ENCODE peak calls at places on chromosomes 16 and 17, in six cellular contexts. P is HFFc6; Y is GM04504; J is EL; E is naive thymus-derived CD8-positive, alpha-beta T cell; L is upper lobe of right lung. A is an unnamed sample.

GRCh38 chr16:75415169-75415908 is 18.0 kb downstream of the CFDP1 start:
- DNase-seq in E (no peak), J (no peak), L (no peak), Y (no peak), P (no peak), A (no peak)

GRCh38 chr17:31486351-31487062 is 95.0 kb downstream of the RAB11FIP4 start:
- DNase-seq in Y (no peak), J (no peak), P (no peak), L (peak), E (no peak), A (no peak)

GRCh38 chr16:52436646-52437645 is 110.0 kb downstream of the TOX3 start:
- DNase-seq in J (no peak), P (no peak), Y (no peak), E (no peak), L (no peak), A (no peak)

GRCh38 chr16:53449816-53450517 is 15.7 kb downstream of the RBL2 start:
- DNase-seq in P (no peak), E (no peak), J (no peak), L (no peak), Y (no peak), A (no peak)

GRCh38 chr16:89383095-89384003 is 107.0 kb downstream of the ANKRD11 start:
- DNase-seq in P (no peak), L (peak), Y (no peak), J (peak), E (no peak), A (no peak)

GRCh38 chr17:57537524-57538410 is 207.3 kb downstream of the CCDC182 start:
- DNase-seq in E (no peak), Y (no peak), L (no peak), J (no peak), P (no peak), A (no peak)

GRCh38 chr16:70454221-70455034 is at the start of gene FCSK:
- DNase-seq in J (peak), Y (no peak), P (no peak), E (peak), L (peak), A (no peak)

GRCh38 chr17:33651631-33652030 is 358.5 kb upstream of the ASIC2 start:
- DNase-seq in Y (no peak), P (no peak), J (no peak), E (no peak), L (no peak), A (no peak)

GRCh38 chr17:60141111-60142018 is 8.4 kb upstream of the CA4 start:
- DNase-seq in E (no peak), L (no peak), Y (no peak), J (peak), P (no peak), A (no peak)

GRCh38 chr16:3242709-3243108 is 7.8 kb upstream of the ZNF200 start:
- DNase-seq in L (no peak), J (no peak), E (no peak), P (no peak), Y (no peak), A (no peak)

GRCh38 chr16:89863741-89864391 is 9.5 kb upstream of the TCF25 start:
- DNase-seq in P (no peak), Y (no peak), J (peak), E (no peak), L (peak), A (no peak)

GRCh38 chr16:29845656-29846055 is 17.4 kb downstream of the CDIPT start:
- DNase-seq in Y (no peak), P (no peak), J (no peak), E (no peak), L (peak), A (no peak)

GRCh38 chr17:50022463-50023130 is 27.6 kb upstream of the DLX3 start:
- DNase-seq in J (no peak), P (peak), L (no peak), Y (no peak), E (no peak), A (no peak)

GRCh38 chr17:69098635-69099034 is 37.9 kb upstream of the ABCA9 start:
- DNase-seq in J (no peak), Y (no peak), P (no peak), L (no peak), E (no peak), A (no peak)

GRCh38 chr16:67884684-67885083 is at the start of gene NRN1L:
- DNase-seq in Y (peak), E (no peak), J (peak), L (peak), P (peak), A (peak)

GRCh38 chr17:77167472-77168306 is 26.9 kb downstream of the SEC14L1 start:
- DNase-seq in P (no peak), J (no peak), Y (no peak), L (no peak), E (no peak), A (no peak)

GRCh38 chr16:59179446-59180082 is 445.4 kb upstream of the GOT2 start:
- DNase-seq in P (no peak), J (peak), Y (no peak), E (no peak), L (no peak), A (no peak)

GRCh38 chr16:88348377-88349152 is 34.2 kb upstream of the ZNF469 start:
- DNase-seq in E (no peak), P (no peak), L (no peak), J (no peak), Y (no peak), A (no peak)

GRCh38 chr17:77120866-77121265 is 19.9 kb upstream of the SEC14L1 start:
- DNase-seq in Y (no peak), P (no peak), E (no peak), L (no peak), J (no peak), A (no peak)

GRCh38 chr17:7873051-7873450 is 15.2 kb downstream of the CYB5D1 start:
- DNase-seq in Y (no peak), E (no peak), L (no peak), P (no peak), J (no peak), A (no peak)

GRCh38 chr16:67017451-67017750 is 11.5 kb upstream of the CBFB start:
- DNase-seq in L (peak), P (no peak), J (no peak), Y (no peak), E (no peak), A (no peak)

GRCh38 chr16:28218109-28218508 is 6.3 kb upstream of the XPO6 start:
- DNase-seq in Y (peak), P (peak), E (peak), J (peak), L (no peak), A (no peak)

GRCh38 chr16:54431041-54431996 is 144.7 kb upstream of the IRX3 start:
- DNase-seq in L (no peak), Y (peak), P (peak), E (no peak), J (peak), A (no peak)

GRCh38 chr17:57872536-57872935 is 22.7 kb upstream of the MRPS23 start:
- DNase-seq in L (no peak), J (no peak), P (no peak), Y (no peak), E (no peak), A (no peak)

GRCh38 chr17:30323262-30323894 is 10.5 kb downstream of the TMIGD1 start:
- DNase-seq in Y (no peak), L (no peak), J (no peak), P (no peak), E (peak), A (no peak)